ENCODE peak calls at places on chromosomes 16 and 17, in eight cellular contexts. E is stimulated activated CD4-positive, alpha-beta T cell treated with anti-CD3 and anti-CD28 coated beads, Interleukin-12 subunit alpha, Interleukin-12 subunit beta, amount 100 ng/mL, for 48 hours; O is adrenal gland; B is smooth muscle cell of the brain vasculature; S is NCI-H524; G is activated CD4-positive, CD25-positive, alpha-beta regulatory T cell; L is nephron progenitor cell; M is H54. Y is an unnamed sample.

GRCh38 chr16:1980026-1980769 is 1.1 kb downstream of the NOXO1 start:
- DNase-seq in E (no peak), O (no peak), B (no peak), S (no peak), G (no peak), L (no peak), M (no peak), Y (no peak)

GRCh38 chr17:18888766-18889290 is 30.9 kb downstream of the PRPSAP2 start:
- DNase-seq in E (no peak), O (no peak), B (no peak), S (no peak), G (no peak), L (no peak), M (no peak), Y (no peak)

GRCh38 chr16:4825196-4825595 is 21.9 kb downstream of the GLYR1 start:
- DNase-seq in E (no peak), O (no peak), B (no peak), S (no peak), G (no peak), L (no peak), M (no peak), Y (no peak)

GRCh38 chr17:65633988-65634387 is 72.5 kb upstream of the AXIN2 start:
- DNase-seq in E (no peak), O (no peak), B (no peak), S (no peak), G (no peak), L (no peak), M (no peak), Y (no peak)

GRCh38 chr17:81309859-81310839 is 15.0 kb upstream of the SLC38A10 start:
- DNase-seq in E (no peak), O (no peak), B (no peak), S (no peak), G (no peak), L (no peak), M (no peak), Y (no peak)

GRCh38 chr16:58492735-58493134 is 7.2 kb upstream of the NDRG4 start:
- DNase-seq in E (no peak), O (no peak), B (no peak), S (peak), G (no peak), L (no peak), M (no peak), Y (no peak)

GRCh38 chr17:68733241-68734176 is 132.3 kb upstream of the FAM20A start:
- DNase-seq in E (no peak), O (peak), B (no peak), S (no peak), G (no peak), L (no peak), M (no peak), Y (no peak)

GRCh38 chr16:9105189-9105588 is 13.7 kb downstream of the HAPSTR1 start:
- DNase-seq in E (no peak), O (no peak), B (no peak), S (no peak), G (no peak), L (no peak), M (no peak), Y (no peak)

GRCh38 chr17:5587431-5588032 is 3.2 kb upstream of the NLRP1 start:
- DNase-seq in E (no peak), O (peak), B (peak), S (peak), G (peak), L (peak), M (peak), Y (peak)

GRCh38 chr16:53913082-53913870 is 209.3 kb downstream of the FTO start:
- DNase-seq in E (peak), O (peak), B (peak), S (no peak), G (no peak), L (no peak), M (no peak), Y (no peak)

GRCh38 chr16:59368586-59368985 is 634.5 kb upstream of the GOT2 start:
- DNase-seq in E (no peak), O (no peak), B (no peak), S (no peak), G (no peak), L (no peak), M (no peak), Y (no peak)

GRCh38 chr16:53805747-53806146 is 101.8 kb downstream of the FTO start:
- DNase-seq in E (no peak), O (no peak), B (no peak), S (no peak), G (no peak), L (no peak), M (no peak), Y (no peak)

GRCh38 chr17:35612924-35613521 is 25.9 kb downstream of the AP2B1 start:
- DNase-seq in E (no peak), O (peak), B (peak), S (peak), G (no peak), L (peak), M (peak), Y (no peak)

GRCh38 chr17:60153606-60154355 is 4.0 kb downstream of the CA4 start:
- DNase-seq in E (no peak), O (peak), B (no peak), S (peak), G (no peak), L (no peak), M (no peak), Y (no peak)

GRCh38 chr17:68853439-68853838 is 101.8 kb downstream of the ABCA8 start:
- DNase-seq in E (no peak), O (no peak), B (no peak), S (no peak), G (no peak), L (no peak), M (no peak), Y (no peak)

GRCh38 chr17:76995352-76996105 is 127.3 kb downstream of the MGAT5B start:
- DNase-seq in E (no peak), O (no peak), B (no peak), S (no peak), G (no peak), L (no peak), M (no peak), Y (no peak)

GRCh38 chr17:8621585-8621984 is 8.9 kb downstream of the MYH10 start:
- DNase-seq in E (no peak), O (peak), B (no peak), S (no peak), G (no peak), L (no peak), M (no peak), Y (no peak)

GRCh38 chr17:49239963-49240362 is 9.4 kb upstream of the PHOSPHO1 start:
- DNase-seq in E (no peak), O (no peak), B (no peak), S (no peak), G (no peak), L (no peak), M (no peak), Y (no peak)

GRCh38 chr16:81486555-81487061 is 42.0 kb downstream of the CMIP start:
- DNase-seq in E (no peak), O (peak), B (peak), S (no peak), G (no peak), L (no peak), M (no peak), Y (no peak)

GRCh38 chr17:44187131-44187899 is 543 bp downstream of the TMUB2 start:
- DNase-seq in E (no peak), O (peak), B (no peak), S (no peak), G (peak), L (no peak), M (no peak), Y (no peak)

GRCh38 chr16:10817963-10818941 is at the start of gene TVP23A:
- DNase-seq in E (no peak), O (no peak), B (no peak), S (no peak), G (no peak), L (peak), M (no peak), Y (no peak)

GRCh38 chr17:1177099-1177996 is 2.4 kb downstream of the ABR start:
- DNase-seq in E (no peak), O (peak), B (no peak), S (peak), G (no peak), L (no peak), M (peak), Y (no peak)

GRCh38 chr16:86823895-86824671 is 245.7 kb downstream of the FOXL1 start:
- DNase-seq in E (no peak), O (no peak), B (peak), S (no peak), G (no peak), L (no peak), M (peak), Y (no peak)

GRCh38 chr16:64975821-64976220 is 146.0 kb downstream of the CDH11 start:
- DNase-seq in E (no peak), O (no peak), B (no peak), S (no peak), G (no peak), L (no peak), M (no peak), Y (no peak)

GRCh38 chr17:60874772-60875171 is 197.1 kb downstream of the BCAS3 start:
- DNase-seq in E (no peak), O (no peak), B (no peak), S (no peak), G (no peak), L (no peak), M (no peak), Y (no peak)

GRCh38 chr17:46053911-46054534 is 55.0 kb downstream of the STH start:
- DNase-seq in E (no peak), O (no peak), B (no peak), S (no peak), G (no peak), L (no peak), M (no peak), Y (no peak)

GRCh38 chr17:46770818-46771600 is 47.5 kb downstream of the WNT3 start:
- DNase-seq in E (no peak), O (peak), B (no peak), S (peak), G (no peak), L (peak), M (no peak), Y (no peak)

GRCh38 chr17:841313-841712 is 59.2 kb downstream of the MRM3 start:
- DNase-seq in E (no peak), O (no peak), B (no peak), S (no peak), G (no peak), L (no peak), M (no peak), Y (no peak)

GRCh38 chr16:54193656-54194007 is 93.0 kb downstream of the IRX3 start:
- DNase-seq in E (peak), O (peak), B (peak), S (peak), G (no peak), L (peak), M (peak), Y (no peak)

GRCh38 chr16:5336898-5337297 is 239.3 kb upstream of the EEF2KMT start:
- DNase-seq in E (no peak), O (no peak), B (no peak), S (no peak), G (no peak), L (no peak), M (no peak), Y (no peak)

GRCh38 chr17:74480290-74480689 is 13.9 kb downstream of the CD300A start:
- DNase-seq in E (no peak), O (no peak), B (no peak), S (no peak), G (no peak), L (no peak), M (no peak), Y (no peak)

GRCh38 chr16:85608515-85608885 is 4.6 kb upstream of the GSE1 start:
- DNase-seq in E (no peak), O (no peak), B (no peak), S (no peak), G (no peak), L (no peak), M (no peak), Y (no peak)

GRCh38 chr17:57943645-57944044 is 11.6 kb downstream of the CUEDC1 start:
- DNase-seq in E (no peak), O (no peak), B (no peak), S (no peak), G (no peak), L (no peak), M (no peak), Y (no peak)

GRCh38 chr17:64185101-64185500 is 55.2 kb upstream of the ERN1 start:
- DNase-seq in E (no peak), O (no peak), B (no peak), S (no peak), G (no peak), L (no peak), M (no peak), Y (no peak)

GRCh38 chr16:30741461-30741914 is 6.7 kb upstream of the PHKG2 start:
- DNase-seq in E (no peak), O (peak), B (no peak), S (no peak), G (no peak), L (no peak), M (peak), Y (no peak)

GRCh38 chr17:31754239-31754945 is 104.7 kb downstream of the COPRS start:
- DNase-seq in E (no peak), O (no peak), B (no peak), S (no peak), G (no peak), L (no peak), M (peak), Y (no peak)

Y was measured in NCI-H1048.